ENCODE peak calls at places on chromosomes 16 and 17, in eight cellular contexts. T is central memory CD4-positive, alpha-beta T cell; V is endothelial cell; Y is CD8-positive, alpha-beta memory T cell; P is NCI-H2081; Z is NCI-H1092; H is HTR-8/SVneo; X is left lung. Q is an unnamed sample.

GRCh38 chr17:20071824-20072691 is 62.9 kb downstream of the SPECC1 start:
- DNase-seq in V (no peak), Y (no peak), P (no peak), H (no peak), Z (no peak), X (no peak), T (no peak), Q (no peak)

GRCh38 chr16:3023415-3023668 is 400 bp downstream of the HCFC1R1 start:
- DNase-seq in P (peak), Z (no peak), T (no peak), V (no peak), Y (no peak), H (peak), X (peak), Q (peak)

GRCh38 chr16:14168146-14168545 is 97.0 kb downstream of the MRTFB start:
- DNase-seq in V (no peak), Y (no peak), X (no peak), H (no peak), Z (no peak), P (no peak), T (no peak), Q (no peak)

GRCh38 chr16:1280783-1281182 is 24.9 kb downstream of the TPSD1 start:
- DNase-seq in P (no peak), H (no peak), Y (no peak), V (no peak), T (no peak), Z (no peak), X (no peak), Q (no peak)

GRCh38 chr17:82598256-82599011 is 49.8 kb downstream of the WDR45B start:
- DNase-seq in Y (no peak), P (no peak), T (no peak), X (peak), V (no peak), Z (no peak), H (no peak), Q (no peak)

GRCh38 chr17:66767164-66767933 is 67.6 kb upstream of the CACNG5 start:
- DNase-seq in H (no peak), V (no peak), Z (no peak), P (peak), T (no peak), X (no peak), Y (no peak), Q (no peak)

GRCh38 chr16:90046971-90047713 is 27.9 kb upstream of the DBNDD1 start:
- DNase-seq in V (peak), X (peak), Z (no peak), Y (no peak), H (peak), P (no peak), T (no peak), Q (no peak)

GRCh38 chr16:48385272-48385953 is at the start of gene SIAH1:
- DNase-seq in P (peak), X (peak), T (peak), V (peak), Y (peak), H (peak), Z (peak), Q (peak)

GRCh38 chr16:65994305-65994704 is 372.2 kb upstream of the CDH5 start:
- DNase-seq in H (no peak), V (no peak), T (no peak), X (no peak), Z (no peak), P (no peak), Y (no peak), Q (no peak)

GRCh38 chr17:50830994-50831393 is 4.4 kb upstream of the WFIKKN2 start:
- DNase-seq in X (no peak), Z (no peak), Y (no peak), P (no peak), H (no peak), V (no peak), T (no peak), Q (no peak)

GRCh38 chr16:72537684-72538083 is 365.7 kb upstream of the PMFBP1 start:
- DNase-seq in X (no peak), V (no peak), P (no peak), Y (no peak), H (peak), Z (no peak), T (no peak), Q (no peak)

GRCh38 chr17:67911038-67911782 is 85.1 kb downstream of the C17orf58 start:
- DNase-seq in Z (no peak), V (no peak), T (no peak), X (no peak), P (no peak), Y (no peak), H (no peak), Q (no peak)

GRCh38 chr16:88200896-88201185 is 181.9 kb upstream of the ZNF469 start:
- DNase-seq in X (peak), P (no peak), H (no peak), Z (no peak), T (no peak), V (no peak), Y (no peak), Q (no peak)

Q was measured in anterior cingulate cortex.